ENCODE peak calls at places on chromosomes 2 and 18, in five cellular contexts. One of them, this sample, is unnamed.

GRCh38 chr2:226720948-226721347 is 78.7 kb downstream of the IRS1 start:
- DNase-seq in PC-9: no peak
- DNase-seq in body of pancreas: no peak
- DNase-seq in choroid plexus epithelial cell: no peak
- DNase-seq in glutamatergic neuron: no peak
- DNase-seq in this sample: no peak

GRCh38 chr2:205405752-205406151 is 276.5 kb upstream of the NRP2 start:
- DNase-seq in choroid plexus epithelial cell: peak; percentile 90
- DNase-seq in body of pancreas: no peak
- DNase-seq in PC-9: no peak
- DNase-seq in glutamatergic neuron: no peak
- DNase-seq in this sample: no peak

GRCh38 chr2:207929923-207930322 is 95.4 kb downstream of the PLEKHM3 start:
- DNase-seq in PC-9: no peak
- DNase-seq in glutamatergic neuron: no peak
- DNase-seq in body of pancreas: no peak
- DNase-seq in choroid plexus epithelial cell: no peak
- DNase-seq in this sample: no peak

GRCh38 chr2:236169151-236169721 is 1.1 kb upstream of the GBX2 start:
- DNase-seq in PC-9: no peak
- DNase-seq in glutamatergic neuron: peak; percentile 52
- DNase-seq in choroid plexus epithelial cell: no peak
- DNase-seq in body of pancreas: no peak
- DNase-seq in this sample: no peak

GRCh38 chr2:145012214-145012670 is 492.3 kb upstream of the ZEB2 start:
- DNase-seq in glutamatergic neuron: no peak
- DNase-seq in PC-9: no peak
- DNase-seq in body of pancreas: no peak
- DNase-seq in choroid plexus epithelial cell: peak; percentile 35
- DNase-seq in this sample: no peak

GRCh38 chr2:12397861-12398260 is 318.9 kb upstream of the TRIB2 start:
- DNase-seq in body of pancreas: no peak
- DNase-seq in PC-9: no peak
- DNase-seq in glutamatergic neuron: peak; percentile 25
- DNase-seq in choroid plexus epithelial cell: no peak
- DNase-seq in this sample: no peak

GRCh38 chr2:233414777-233415570 is 60.7 kb downstream of the DGKD start:
- DNase-seq in body of pancreas: peak; percentile 38
- DNase-seq in choroid plexus epithelial cell: no peak
- DNase-seq in glutamatergic neuron: no peak
- DNase-seq in PC-9: peak; percentile 83
- DNase-seq in this sample: peak; percentile 54

GRCh38 chr18:10025756-10026290 is 112.0 kb downstream of the VAPA start:
- DNase-seq in glutamatergic neuron: no peak
- DNase-seq in body of pancreas: no peak
- DNase-seq in choroid plexus epithelial cell: no peak
- DNase-seq in PC-9: no peak
- DNase-seq in this sample: no peak

GRCh38 chr18:75036941-75037516 is 171.9 kb downstream of the PTGR3 start:
- DNase-seq in choroid plexus epithelial cell: no peak
- DNase-seq in body of pancreas: no peak
- DNase-seq in PC-9: no peak
- DNase-seq in glutamatergic neuron: no peak
- DNase-seq in this sample: no peak

GRCh38 chr2:55875434-55876135 is 48.0 kb downstream of the EFEMP1 start:
- DNase-seq in body of pancreas: no peak
- DNase-seq in PC-9: no peak
- DNase-seq in choroid plexus epithelial cell: peak; percentile 64
- DNase-seq in glutamatergic neuron: no peak
- DNase-seq in this sample: no peak

GRCh38 chr2:121038831-121039230 is 246.2 kb downstream of the TFCP2L1 start:
- DNase-seq in PC-9: peak; percentile 92
- DNase-seq in body of pancreas: peak; percentile 90
- DNase-seq in glutamatergic neuron: no peak
- DNase-seq in choroid plexus epithelial cell: no peak
- DNase-seq in this sample: no peak

GRCh38 chr2:106030287-106031268 is 163.5 kb downstream of the UXS1 start:
- DNase-seq in choroid plexus epithelial cell: peak; percentile 85
- DNase-seq in body of pancreas: peak; percentile 27
- DNase-seq in PC-9: no peak
- DNase-seq in glutamatergic neuron: no peak
- DNase-seq in this sample: no peak

GRCh38 chr2:100105678-100106054 is 36.7 kb downstream of the AFF3 start:
- DNase-seq in glutamatergic neuron: peak; percentile 22
- DNase-seq in PC-9: no peak
- DNase-seq in body of pancreas: no peak
- DNase-seq in choroid plexus epithelial cell: no peak
- DNase-seq in this sample: no peak

GRCh38 chr2:181172676-181173075 is 192.3 kb downstream of the UBE2E3 start:
- DNase-seq in body of pancreas: no peak
- DNase-seq in choroid plexus epithelial cell: no peak
- DNase-seq in glutamatergic neuron: no peak
- DNase-seq in PC-9: no peak
- DNase-seq in this sample: no peak

GRCh38 chr2:232418466-232419244 is 12.0 kb downstream of the ALPG start:
- DNase-seq in glutamatergic neuron: peak; percentile 70
- DNase-seq in PC-9: peak; percentile 38
- DNase-seq in choroid plexus epithelial cell: peak; percentile 33
- DNase-seq in body of pancreas: no peak
- DNase-seq in this sample: no peak

GRCh38 chr2:127371037-127371436 is 16.7 kb downstream of the MAP3K2 start:
- DNase-seq in body of pancreas: no peak
- DNase-seq in choroid plexus epithelial cell: no peak
- DNase-seq in PC-9: no peak
- DNase-seq in glutamatergic neuron: no peak
- DNase-seq in this sample: no peak
- TF ChIP-seq CTCF in body of pancreas: no peak
- TF ChIP-seq CTCF in choroid plexus epithelial cell: no peak
- TF ChIP-seq CTCF in PC-9: no peak
- TF ChIP-seq CTCF in glutamatergic neuron: no peak
- TF ChIP-seq CTCF in this sample: no peak

DNA sequence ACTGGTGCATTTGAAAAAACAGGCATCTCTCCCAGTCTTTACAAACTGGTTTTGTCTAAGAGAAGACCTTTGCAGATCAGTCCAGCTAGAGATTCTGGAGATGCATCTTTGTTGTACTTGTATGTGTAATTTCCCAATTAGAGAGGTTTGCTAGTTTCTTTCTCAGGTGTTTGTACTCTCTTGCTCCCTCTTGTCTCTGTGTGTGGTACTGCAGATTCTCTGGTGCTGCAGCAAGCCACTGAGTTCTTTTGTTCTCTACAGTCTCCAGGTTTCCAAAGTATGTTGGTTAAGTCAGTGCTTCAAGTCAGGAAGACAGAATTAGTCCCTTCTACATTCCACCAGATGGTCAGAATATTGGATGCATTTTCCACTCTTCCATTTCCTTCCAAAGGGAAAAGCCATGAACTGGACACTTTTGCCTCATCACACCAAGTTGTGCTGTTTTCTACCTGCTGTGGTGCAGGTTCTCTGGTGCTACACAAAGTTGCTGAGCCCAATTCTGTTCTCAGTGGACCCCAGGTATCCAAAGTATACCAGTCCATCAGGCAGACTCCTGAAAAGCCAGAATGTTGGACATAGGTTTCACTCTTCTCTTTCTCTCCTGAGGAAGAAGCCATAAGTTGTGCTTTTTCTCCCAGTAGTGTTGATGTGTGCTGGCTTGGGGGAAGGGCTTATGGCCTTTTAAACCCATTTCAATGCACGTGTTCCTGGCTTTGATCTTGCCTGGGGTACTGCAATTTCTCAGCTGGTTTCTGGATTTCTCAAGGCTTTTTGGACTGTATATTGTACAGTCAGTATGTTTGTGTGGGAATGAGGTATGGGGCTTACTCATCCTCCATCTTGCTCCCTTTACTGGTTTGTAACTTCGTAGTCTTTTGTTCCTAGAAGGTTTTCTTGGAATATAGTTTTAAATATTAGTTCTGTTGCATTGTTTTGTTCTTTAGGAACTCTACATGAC is 29.8 kb downstream of the EPC2 start:
- DNase-seq in body of pancreas: no peak
- DNase-seq in glutamatergic neuron: no peak
- DNase-seq in PC-9: peak; percentile 11
- DNase-seq in choroid plexus epithelial cell: peak; percentile 28
- DNase-seq in this sample: no peak
- TF ChIP-seq CTCF in body of pancreas: peak; percentile 29
- TF ChIP-seq CTCF in glutamatergic neuron: peak; percentile 70
- TF ChIP-seq CTCF in PC-9: peak; percentile 61
- TF ChIP-seq CTCF in choroid plexus epithelial cell: peak; percentile 62
- TF ChIP-seq CTCF in this sample: peak; percentile 37

GRCh38 chr2:241573741-241574140 is 15.2 kb downstream of the BOK start:
- DNase-seq in glutamatergic neuron: no peak
- DNase-seq in choroid plexus epithelial cell: no peak
- DNase-seq in body of pancreas: no peak
- DNase-seq in PC-9: no peak
- DNase-seq in this sample: no peak

GRCh38 chr2:241577413-241578122 is 19.0 kb downstream of the BOK start:
- DNase-seq in choroid plexus epithelial cell: peak; percentile 75
- DNase-seq in glutamatergic neuron: no peak
- DNase-seq in PC-9: no peak
- DNase-seq in body of pancreas: no peak
- DNase-seq in this sample: no peak

GRCh38 chr2:241575624-241576292 is 17.2 kb downstream of the BOK start:
- DNase-seq in PC-9: no peak
- DNase-seq in glutamatergic neuron: no peak
- DNase-seq in body of pancreas: no peak
- DNase-seq in choroid plexus epithelial cell: no peak
- DNase-seq in this sample: no peak

GRCh38 chr2:241574911-241575623 is 16.5 kb downstream of the BOK start:
- DNase-seq in glutamatergic neuron: no peak
- DNase-seq in body of pancreas: no peak
- DNase-seq in PC-9: no peak
- DNase-seq in choroid plexus epithelial cell: no peak
- DNase-seq in this sample: no peak

GRCh38 chr2:241576293-241576654 is 17.7 kb downstream of the BOK start:
- DNase-seq in glutamatergic neuron: no peak
- DNase-seq in choroid plexus epithelial cell: no peak
- DNase-seq in body of pancreas: no peak
- DNase-seq in PC-9: no peak
- DNase-seq in this sample: no peak
- TF ChIP-seq CTCF in glutamatergic neuron: no peak
- TF ChIP-seq CTCF in choroid plexus epithelial cell: peak; percentile 16
- TF ChIP-seq CTCF in body of pancreas: no peak
- TF ChIP-seq CTCF in PC-9: no peak
- TF ChIP-seq CTCF in this sample: no peak

GRCh38 chr2:80856227-80856626 is 551.7 kb upstream of the LRRTM1 start:
- DNase-seq in glutamatergic neuron: no peak
- DNase-seq in PC-9: no peak
- DNase-seq in body of pancreas: no peak
- DNase-seq in choroid plexus epithelial cell: no peak
- DNase-seq in this sample: no peak

GRCh38 chr2:80854831-80855230 is 550.3 kb upstream of the LRRTM1 start:
- DNase-seq in glutamatergic neuron: no peak
- DNase-seq in PC-9: no peak
- DNase-seq in body of pancreas: no peak
- DNase-seq in choroid plexus epithelial cell: no peak
- DNase-seq in this sample: no peak

GRCh38 chr2:80852079-80852807 is 547.7 kb upstream of the LRRTM1 start:
- DNase-seq in choroid plexus epithelial cell: no peak
- DNase-seq in body of pancreas: no peak
- DNase-seq in PC-9: no peak
- DNase-seq in glutamatergic neuron: no peak
- DNase-seq in this sample: no peak

DNA sequence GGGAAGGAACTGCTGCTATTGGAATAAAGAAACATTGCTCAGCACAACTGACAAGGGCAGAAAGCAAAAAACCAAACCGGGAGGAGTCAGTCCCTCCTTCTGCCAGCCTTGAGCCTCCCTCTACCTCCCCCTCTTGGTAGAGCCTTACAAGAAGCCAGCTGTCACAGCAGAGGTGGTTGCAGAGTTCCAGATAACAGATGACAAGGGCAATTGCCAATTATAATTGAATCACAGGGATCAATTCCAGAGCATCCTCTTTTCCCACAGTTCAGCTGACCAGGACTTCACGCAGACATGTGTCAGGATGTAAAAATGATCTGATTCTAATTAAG is 548.2 kb upstream of the LRRTM1 start:
- DNase-seq in PC-9: no peak
- DNase-seq in body of pancreas: no peak
- DNase-seq in glutamatergic neuron: peak; percentile 33
- DNase-seq in choroid plexus epithelial cell: no peak
- DNase-seq in this sample: no peak
- TF ChIP-seq CTCF in PC-9: no peak
- TF ChIP-seq CTCF in body of pancreas: no peak
- TF ChIP-seq CTCF in glutamatergic neuron: no peak
- TF ChIP-seq CTCF in choroid plexus epithelial cell: no peak
- TF ChIP-seq CTCF in this sample: no peak

This sample was measured in osteocyte.